ENCODE peak calls at places on chromosomes 11 and 22, in seven cellular contexts. One of them, this sample, is unnamed.

GRCh38 chr11:104522650-104523049 is 358.7 kb upstream of the PDGFD start:
- DNase-seq in CD4-positive, alpha-beta T cell: no peak
- DNase-seq in HT-29: no peak
- DNase-seq in GM04504: no peak
- DNase-seq in head of caudate nucleus: no peak
- DNase-seq in T47D: no peak
- DNase-seq in NAMALWA: no peak
- DNase-seq in this sample: no peak

GRCh38 chr11:116849060-116849459 is 11.6 kb upstream of the APOA1 start:
- DNase-seq in CD4-positive, alpha-beta T cell: no peak
- DNase-seq in HT-29: no peak
- DNase-seq in GM04504: no peak
- DNase-seq in head of caudate nucleus: no peak
- DNase-seq in T47D: no peak
- DNase-seq in NAMALWA: no peak
- DNase-seq in this sample: no peak

GRCh38 chr11:61543606-61544306 is 35.2 kb downstream of the LRRC10B start:
- DNase-seq in CD4-positive, alpha-beta T cell: no peak
- DNase-seq in HT-29: no peak
- DNase-seq in GM04504: no peak
- DNase-seq in head of caudate nucleus: no peak
- DNase-seq in T47D: peak; percentile 56
- DNase-seq in NAMALWA: no peak
- DNase-seq in this sample: no peak

GRCh38 chr22:20203142-20204099 is 52.6 kb upstream of the CCDC188 start:
- DNase-seq in CD4-positive, alpha-beta T cell: no peak
- DNase-seq in HT-29: peak; percentile 94
- DNase-seq in GM04504: no peak
- DNase-seq in head of caudate nucleus: no peak
- DNase-seq in T47D: no peak
- DNase-seq in NAMALWA: no peak
- DNase-seq in this sample: no peak

GRCh38 chr11:127890026-127890611 is 697.2 kb downstream of the ETS1 start:
- DNase-seq in CD4-positive, alpha-beta T cell: no peak
- DNase-seq in HT-29: no peak
- DNase-seq in GM04504: peak; percentile 21
- DNase-seq in head of caudate nucleus: peak; percentile 23
- DNase-seq in T47D: no peak
- DNase-seq in NAMALWA: no peak
- DNase-seq in this sample: no peak

GRCh38 chr22:31488346-31488883 is 1.2 kb downstream of the EIF4ENIF1 start:
- DNase-seq in CD4-positive, alpha-beta T cell: no peak
- DNase-seq in HT-29: no peak
- DNase-seq in GM04504: no peak
- DNase-seq in head of caudate nucleus: no peak
- DNase-seq in T47D: no peak
- DNase-seq in NAMALWA: peak; percentile 30
- DNase-seq in this sample: no peak

GRCh38 chr11:112834277-112834755 is 126.9 kb upstream of the NCAM1 start:
- DNase-seq in CD4-positive, alpha-beta T cell: no peak
- DNase-seq in HT-29: no peak
- DNase-seq in GM04504: no peak
- DNase-seq in head of caudate nucleus: peak; percentile 69
- DNase-seq in T47D: no peak
- DNase-seq in NAMALWA: no peak
- DNase-seq in this sample: no peak

GRCh38 chr11:114447892-114448291 is 8.6 kb downstream of the REXO2 start:
- DNase-seq in CD4-positive, alpha-beta T cell: no peak
- DNase-seq in HT-29: no peak
- DNase-seq in GM04504: no peak
- DNase-seq in head of caudate nucleus: no peak
- DNase-seq in T47D: no peak
- DNase-seq in NAMALWA: no peak
- DNase-seq in this sample: no peak

GRCh38 chr22:46196268-46196667 is 45.9 kb downstream of the PPARA start:
- DNase-seq in CD4-positive, alpha-beta T cell: no peak
- DNase-seq in HT-29: no peak
- DNase-seq in GM04504: no peak
- DNase-seq in head of caudate nucleus: no peak
- DNase-seq in T47D: no peak
- DNase-seq in NAMALWA: no peak
- DNase-seq in this sample: no peak

GRCh38 chr11:128231845-128232410 is 355.4 kb downstream of the ETS1 start:
- DNase-seq in CD4-positive, alpha-beta T cell: no peak
- DNase-seq in HT-29: no peak
- DNase-seq in GM04504: no peak
- DNase-seq in head of caudate nucleus: no peak
- DNase-seq in T47D: no peak
- DNase-seq in NAMALWA: no peak
- DNase-seq in this sample: no peak

This sample was measured in 8988T.